ENCODE peak calls at places on chromosomes 12 and 14, in five cellular contexts. E is IMR-90, L is H1, Z is H9, D is mesenchymal stem cell. B is an unnamed sample.

GRCh38 chr14:105281354-105282097 is 19.3 kb downstream of the BRF1 start:
- DNase-seq in L (no peak), D (peak), E (peak), Z (no peak), B (peak)

GRCh38 chr12:32893458-32893857 is 3.1 kb downstream of the PKP2 start:
- DNase-seq in D (peak), Z (no peak), L (no peak), E (no peak), B (no peak)

GRCh38 chr12:121570467-121571283 is 10.1 kb downstream of the KDM2B start:
- DNase-seq in L (no peak), Z (no peak), E (peak), D (peak), B (no peak)

GRCh38 chr12:124477109-124477915 is 90.1 kb downstream of the NCOR2 start:
- DNase-seq in L (no peak), E (no peak), Z (no peak), D (peak), B (no peak)

GRCh38 chr14:104441275-104442106 is 138.1 kb upstream of the C14orf180 start:
- DNase-seq in L (no peak), D (no peak), Z (peak), E (no peak), B (no peak)

GRCh38 chr14:94109915-94110250 is 653 bp upstream of the IFI27 start:
- DNase-seq in L (no peak), D (no peak), Z (peak), E (no peak), B (no peak)

GRCh38 chr14:89190779-89191513 is 226.1 kb downstream of the FOXN3 start:
- DNase-seq in Z (peak), D (peak), L (no peak), E (no peak), B (peak)

GRCh38 chr14:20434701-20435453 is 1.1 kb downstream of the KLHL33 start:
- DNase-seq in D (no peak), Z (no peak), E (no peak), L (no peak), B (no peak)

GRCh38 chr12:108821407-108822397 is 35.7 kb downstream of the SSH1 start:
- DNase-seq in Z (no peak), D (peak), E (peak), L (no peak), B (no peak)

GRCh38 chr12:110245278-110245868 is 35.7 kb upstream of the ATP2A2 start:
- DNase-seq in E (no peak), D (no peak), Z (peak), L (no peak), B (no peak)

GRCh38 chr14:33229269-33229924 is 290.7 kb downstream of the NPAS3 start:
- DNase-seq in E (no peak), D (peak), Z (no peak), L (no peak), B (no peak)

GRCh38 chr12:25366159-25366558 is 115.4 kb upstream of the KRAS start:
- DNase-seq in L (no peak), D (no peak), Z (no peak), E (no peak), B (no peak)

GRCh38 chr12:25364529-25365339 is 114.0 kb upstream of the KRAS start:
- DNase-seq in L (no peak), Z (no peak), D (no peak), E (no peak), B (no peak)

GRCh38 chr12:25368542-25368941 is 117.8 kb upstream of the KRAS start:
- DNase-seq in E (no peak), Z (no peak), D (no peak), L (no peak), B (no peak)

GRCh38 chr12:25362646-25363045 is 111.9 kb upstream of the KRAS start:
- DNase-seq in L (no peak), Z (no peak), D (no peak), E (no peak), B (no peak)

DNA sequence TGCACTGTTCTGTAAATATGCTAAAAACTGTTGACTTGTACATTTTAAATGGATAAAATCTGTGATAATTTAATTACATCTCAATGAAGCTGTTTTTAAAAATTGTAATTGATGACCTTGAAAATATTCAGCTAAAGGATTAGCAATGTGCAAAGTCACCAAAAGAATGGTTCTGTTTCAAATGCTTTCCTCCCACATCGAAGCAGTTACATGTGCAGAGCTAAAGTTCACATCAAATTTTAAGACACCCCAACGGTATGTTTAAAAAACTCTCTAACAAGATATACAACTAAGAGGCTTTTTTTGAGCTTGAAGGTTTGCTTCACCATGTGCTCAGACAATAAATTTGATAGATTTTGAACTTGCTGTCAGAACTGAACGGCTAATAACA is 114.6 kb upstream of the KRAS start:
- DNase-seq in D (no peak), Z (no peak), E (no peak), L (no peak), B (no peak)
- H3K27ac ChIP-seq in D (no peak), Z (no peak), E (no peak), L (no peak), B (no peak)

GRCh38 chr12:54504550-54504949 is 7.0 kb downstream of the NCKAP1L start:
- DNase-seq in L (no peak), E (no peak), D (no peak), Z (no peak), B (no peak)
- H4K91ac ChIP-seq in L (no peak), E (no peak), D (no peak), Z (no peak), B (no peak)

DNA sequence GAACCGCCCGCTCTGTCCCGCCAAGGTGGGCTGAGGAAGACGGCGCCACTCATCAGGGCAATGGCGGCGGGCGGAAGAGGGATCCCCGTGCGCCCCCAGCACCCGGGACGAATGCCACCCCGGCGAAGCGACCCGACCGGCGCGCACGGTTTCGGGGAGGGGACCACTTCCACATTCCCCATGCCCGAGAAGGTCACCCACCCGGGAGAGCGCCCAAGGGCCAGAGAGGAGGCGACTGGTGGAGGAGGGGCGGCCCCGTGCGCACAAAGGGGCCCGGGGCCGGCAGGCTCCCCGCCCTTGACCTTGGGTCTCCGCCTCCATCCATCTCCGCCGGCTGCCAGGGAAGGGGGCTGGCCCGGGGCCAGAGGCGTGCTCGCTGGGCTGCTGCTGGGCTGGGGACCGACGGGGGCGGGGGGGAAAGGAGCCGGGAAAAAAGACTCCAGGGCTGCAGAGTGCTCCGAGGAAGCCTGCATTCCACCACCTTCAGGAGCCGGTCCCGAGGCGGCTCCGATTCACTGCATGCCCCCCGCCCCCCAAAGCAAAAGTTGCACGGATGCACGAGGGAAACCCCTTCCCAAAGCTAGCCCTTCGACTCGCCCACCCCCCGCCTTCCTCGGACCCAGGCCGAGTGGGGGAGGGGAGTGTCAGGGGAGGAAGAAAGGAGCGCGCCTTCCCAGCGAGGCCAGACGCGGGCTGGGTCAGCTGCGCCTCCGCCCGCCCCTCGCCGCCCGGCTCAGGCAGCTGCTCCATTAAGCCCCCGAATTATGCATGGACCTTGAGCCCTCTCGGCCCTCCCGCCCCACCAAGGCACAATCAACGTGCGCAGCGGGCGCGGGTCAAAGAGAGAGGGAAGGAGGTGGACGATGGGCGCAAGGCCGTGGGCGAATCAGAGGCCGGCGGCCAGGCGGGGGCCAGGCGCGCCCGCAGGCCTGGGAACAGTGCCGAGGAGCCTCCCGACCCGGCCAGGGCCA is 26.2 kb downstream of the BCL11B start:
- DNase-seq in L (no peak), Z (peak), E (no peak), D (no peak), B (no peak)
- H3K18ac ChIP-seq in L (peak), Z (peak), E (no peak), D (no peak), B (peak)

GRCh38 chr12:50538178-50538577 is 33.4 kb downstream of the DIP2B start:
- DNase-seq in D (no peak), L (no peak), Z (no peak), E (no peak), B (no peak)
- H3K27ac ChIP-seq in D (no peak), L (peak), Z (no peak), E (no peak), B (peak)

GRCh38 chr14:39734306-39734705 is 302.1 kb upstream of the FBXO33 start:
- DNase-seq in Z (peak), D (no peak), E (no peak), L (no peak), B (no peak)
- H4K91ac ChIP-seq in Z (no peak), D (no peak), E (no peak), L (no peak), B (no peak)

DNA sequence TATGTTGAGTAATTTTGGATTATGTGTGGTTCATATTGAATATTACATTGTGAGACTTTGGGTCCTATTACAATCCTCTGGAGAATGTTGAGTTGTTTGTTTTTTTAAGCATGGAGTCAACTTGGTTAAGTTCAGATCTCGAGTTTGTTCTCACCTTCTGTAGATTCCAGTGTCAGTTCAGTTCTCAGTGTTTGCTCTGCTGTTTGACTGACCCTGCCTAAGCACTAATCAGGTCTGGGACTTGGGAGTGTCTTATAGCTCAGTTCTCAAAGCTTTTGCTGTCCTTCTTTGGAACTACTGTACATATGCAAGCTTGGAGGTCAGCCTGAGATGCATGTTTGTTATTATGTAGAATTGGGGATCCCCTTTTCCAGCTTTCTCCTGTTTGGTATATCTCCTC is 63.1 kb downstream of the DIP2B start:
- DNase-seq in E (peak), L (no peak), Z (no peak), D (peak), B (no peak)
- H3K18ac ChIP-seq in E (no peak), L (no peak), Z (no peak), D (no peak), B (no peak)

DNA sequence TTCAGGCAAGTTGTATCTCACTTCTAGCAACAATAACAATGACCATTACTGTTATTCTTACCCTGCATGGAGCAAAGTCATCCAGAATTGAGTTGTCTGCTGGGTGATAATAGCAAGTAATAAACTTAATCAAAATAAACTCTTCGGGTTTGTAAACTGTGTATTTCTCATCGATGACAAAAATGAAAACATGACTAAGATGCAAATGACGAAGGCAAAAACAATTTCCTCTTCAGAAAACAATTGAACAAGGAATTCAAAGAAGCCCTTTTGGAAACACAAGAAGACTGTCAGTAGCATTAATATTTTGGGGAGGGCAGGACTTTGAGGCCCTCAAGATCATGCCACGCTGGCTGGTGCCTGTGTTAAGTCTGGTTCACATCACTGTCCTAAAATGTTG is 232.0 kb downstream of the BTG1 start:
- DNase-seq in L (no peak), E (no peak), D (no peak), Z (no peak), B (no peak)
- H3K27ac ChIP-seq in L (no peak), E (no peak), D (no peak), Z (no peak), B (no peak)

B was measured in neuronal stem cell.